ENCODE peak calls at places on chromosomes 6 and 20, in nine cellular contexts. T, G, L, N, O, D, M, X and R are unnamed samples.

GRCh38 chr20:56554869-56555268 is 21.8 kb downstream of the FAM209B start:
- DNase-seq in T (no peak), G (peak; percentile 39), L (no peak), N (peak; percentile 63), O (peak; percentile 55), D (no peak), M (peak; percentile 2), X (no peak), R (no peak)

GRCh38 chr20:51758978-51759544 is 9.1 kb downstream of the ATP9A start:
- DNase-seq in T (no peak), G (peak; percentile 83), L (no peak), N (no peak), O (no peak), D (no peak), M (no peak), X (no peak), R (no peak)

GRCh38 chr20:5205348-5206210 is 78.8 kb downstream of the CDS2 start:
- DNase-seq in T (peak; percentile 51), G (peak; percentile 80), L (peak; percentile 43), N (peak; percentile 75), O (peak; percentile 95), D (peak; percentile 60), M (peak; percentile 69), X (peak; percentile 74), R (peak; percentile 49)

GRCh38 chr6:4607026-4607704 is 169.0 kb upstream of the CDYL start:
- DNase-seq in T (no peak), G (peak; percentile 79), L (no peak), N (no peak), O (peak; percentile 43), D (no peak), M (no peak), X (no peak), R (peak; percentile 19)

GRCh38 chr6:141169419-141169818 is 963.3 kb upstream of the GJE1 start:
- DNase-seq in T (no peak), G (no peak), L (no peak), N (no peak), O (no peak), D (no peak), M (no peak), X (no peak), R (no peak)

GRCh38 chr6:73929421-73929820 is 233.4 kb downstream of the CD109 start:
- DNase-seq in T (no peak), G (no peak), L (no peak), N (no peak), O (no peak), D (no peak), M (no peak), X (no peak), R (no peak)

GRCh38 chr20:47929368-47930115 is 144.3 kb upstream of the SULF2 start:
- DNase-seq in T (no peak), G (no peak), L (no peak), N (no peak), O (no peak), D (no peak), M (no peak), X (no peak), R (no peak)

GRCh38 chr6:129567374-129567773 is 142.6 kb downstream of the ARHGAP18 start:
- DNase-seq in T (peak; percentile 27), G (no peak), L (no peak), N (no peak), O (peak; percentile 84), D (peak; percentile 7), M (peak; percentile 44), X (no peak), R (no peak)

GRCh38 chr6:129659590-129660345 is 50.2 kb downstream of the ARHGAP18 start:
- DNase-seq in T (no peak), G (no peak), L (no peak), N (no peak), O (no peak), D (no peak), M (no peak), X (no peak), R (no peak)

GRCh38 chr6:2634151-2634964 is 116.4 kb downstream of the MYLK4 start:
- DNase-seq in T (peak; percentile 90), G (peak; percentile 58), L (peak; percentile 53), N (peak; percentile 43), O (peak; percentile 95), D (peak; percentile 84), M (peak; percentile 83), X (peak; percentile 95), R (peak; percentile 74)

GRCh38 chr6:158266131-158266530 is 46.1 kb upstream of the TULP4 start:
- DNase-seq in T (no peak), G (no peak), L (no peak), N (no peak), O (no peak), D (no peak), M (no peak), X (no peak), R (no peak)

GRCh38 chr6:121691126-121691540 is 255.7 kb downstream of the GJA1 start:
- DNase-seq in T (no peak), G (no peak), L (no peak), N (no peak), O (no peak), D (no peak), M (no peak), X (no peak), R (no peak)